ENCODE peak calls at places on chromosomes 13 and 19, in eight cellular contexts. R is breast epithelium, H is progenitor cell of endocrine pancreas, F is body of pancreas, V is endothelial cell, N is ovary, D is nephron progenitor cell, G is mesothelial cell of epicardium. W is an unnamed sample.

GRCh38 chr13:59133903-59134302 is 1029.8 kb downstream of the DIAPH3 start:
- DNase-seq in G (no peak), H (no peak), F (no peak), R (no peak), V (no peak), D (no peak), N (no peak), W (no peak)

GRCh38 chr13:25148005-25148798 is 23.9 kb downstream of the AMER2 start:
- DNase-seq in R (no peak), G (no peak), V (no peak), N (no peak), H (no peak), F (no peak), D (no peak), W (no peak)

GRCh38 chr13:112998506-112999280 is 29.7 kb downstream of the MCF2L start:
- DNase-seq in D (no peak), V (no peak), F (no peak), G (no peak), R (no peak), N (peak; percentile 66), H (no peak), W (no peak)

GRCh38 chr13:106609116-106609515 is 41.2 kb upstream of the ARGLU1 start:
- DNase-seq in G (no peak), D (no peak), V (no peak), R (no peak), H (no peak), N (no peak), F (no peak), W (no peak)

GRCh38 chr19:9565900-9566705 is 18.2 kb downstream of the ZNF121 start:
- DNase-seq in R (no peak), D (no peak), F (no peak), V (no peak), G (no peak), H (no peak), N (no peak), W (no peak)

GRCh38 chr13:79423801-79424642 is 18.0 kb upstream of the RBM26 start:
- DNase-seq in V (no peak), R (no peak), G (no peak), F (no peak), D (no peak), H (no peak), N (no peak), W (no peak)

GRCh38 chr19:55224038-55224665 is 4.4 kb downstream of the TMEM86B start:
- DNase-seq in G (no peak), R (no peak), V (no peak), N (no peak), D (no peak), F (no peak), H (no peak), W (no peak)

GRCh38 chr13:113402471-113403254 is 38.7 kb upstream of the GRTP1 start:
- DNase-seq in F (no peak), V (no peak), H (no peak), D (no peak), G (peak; percentile 35), N (peak; percentile 6), R (no peak), W (no peak)

GRCh38 chr13:94549241-94550029 is 46.5 kb downstream of the TGDS start:
- DNase-seq in N (peak; percentile 93), H (peak; percentile 82), G (peak; percentile 97), V (peak; percentile 82), R (peak; percentile 90), F (peak; percentile 93), D (peak; percentile 93), W (peak; percentile 92)

GRCh38 chr13:94552095-94552494 is 43.9 kb downstream of the TGDS start:
- DNase-seq in G (no peak), H (no peak), N (no peak), F (no peak), D (no peak), V (no peak), R (no peak), W (no peak)

GRCh38 chr13:94550030-94550738 is 45.8 kb downstream of the TGDS start:
- DNase-seq in V (no peak), D (no peak), F (no peak), G (no peak), N (no peak), H (no peak), R (no peak), W (no peak)

GRCh38 chr13:94546071-94546839 is 49.7 kb downstream of the TGDS start:
- DNase-seq in G (no peak), F (no peak), R (no peak), D (no peak), H (no peak), V (no peak), N (no peak), W (no peak)

DNA sequence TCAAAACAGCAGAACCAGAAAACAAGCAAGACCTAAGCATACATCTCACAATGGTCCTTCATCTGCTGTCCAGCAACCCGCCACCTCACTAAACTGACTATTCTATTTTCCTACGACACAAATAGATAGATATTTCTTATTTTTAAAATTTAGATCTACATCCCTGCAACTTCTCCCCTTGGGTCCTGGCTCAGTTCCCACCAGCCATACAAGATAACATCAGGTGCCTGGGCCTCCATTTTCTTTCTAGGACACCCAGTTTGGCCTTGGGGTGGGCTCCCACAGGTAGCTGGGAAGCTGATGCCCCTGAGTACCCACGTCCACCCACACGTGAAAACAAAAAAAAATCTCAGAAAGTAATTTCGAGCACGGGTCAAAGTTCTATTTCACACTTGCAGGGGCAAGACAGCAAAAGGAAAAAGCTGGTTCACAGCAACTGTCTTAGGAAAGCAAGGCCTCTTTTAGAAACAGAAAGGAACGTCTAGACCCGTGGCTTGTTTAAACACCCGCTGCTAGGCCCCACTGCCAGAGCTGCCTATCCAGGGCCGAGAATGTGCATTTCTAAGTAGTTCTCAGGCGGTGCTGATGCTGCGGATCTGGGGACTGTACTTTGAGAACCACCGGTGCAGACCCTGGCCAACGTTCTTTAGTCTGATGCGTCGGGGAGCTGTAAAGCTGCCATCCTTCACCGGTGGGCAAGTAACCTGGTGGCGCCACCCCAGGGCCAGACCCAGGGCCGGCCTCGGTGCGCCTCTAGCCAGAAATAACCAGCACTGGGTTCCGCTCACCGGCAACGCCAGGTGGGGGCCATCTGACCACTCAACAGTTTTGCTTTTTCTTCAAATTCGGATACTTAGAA is 47.3 kb downstream of the TGDS start:
- DNase-seq in R (no peak), V (peak; percentile 43), N (peak; percentile 73), H (no peak), G (no peak), F (peak; percentile 69), D (no peak), W (no peak)
- TF ChIP-seq CTCF in R (no peak), V (no peak), N (no peak), H (peak; percentile 37), G (no peak), F (no peak), D (no peak), W (peak; percentile 25)

DNA sequence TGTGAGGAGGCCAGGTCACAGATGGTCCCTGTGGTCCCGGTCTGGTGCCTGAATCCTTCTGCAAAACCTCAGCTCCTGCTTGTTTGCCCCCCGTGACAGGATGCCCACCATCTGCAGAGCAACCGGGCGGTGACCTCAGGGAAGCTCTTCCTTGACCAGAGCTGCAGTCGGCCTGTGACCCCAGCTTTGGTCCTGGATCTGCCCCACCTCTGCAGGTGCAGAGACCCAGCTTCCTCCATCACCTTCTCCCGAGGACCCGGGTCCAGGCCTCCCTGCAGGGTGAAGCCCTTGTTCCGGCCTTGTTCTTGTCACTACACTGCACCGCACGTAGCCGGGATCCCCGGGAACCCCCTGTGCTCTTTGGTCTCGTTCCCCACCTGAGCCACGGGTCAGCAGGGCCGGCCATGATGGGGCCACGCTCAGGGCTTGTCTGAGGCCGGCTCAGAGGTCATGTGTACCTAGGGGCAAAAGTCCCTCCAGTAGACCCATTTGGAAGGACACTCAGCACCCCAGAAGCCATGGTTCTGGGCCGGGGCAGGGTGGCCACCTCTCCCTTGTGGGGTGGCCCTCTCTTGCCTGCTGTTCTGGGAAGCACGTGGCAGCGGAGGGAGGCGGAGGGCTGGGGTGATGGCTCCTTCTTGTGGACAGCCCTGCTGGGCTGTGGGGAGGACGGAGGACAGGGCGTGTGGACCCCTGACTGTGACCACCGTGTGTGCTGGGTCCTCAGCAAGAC is 6.2 kb upstream of the PEAK3 start:
- DNase-seq in N (no peak), F (no peak), V (no peak), H (no peak), R (no peak), G (no peak), D (no peak), W (no peak)
- TF ChIP-seq CTCF in N (no peak), F (no peak), V (no peak), H (no peak), R (no peak), G (no peak), D (no peak), W (no peak)

GRCh38 chr19:3863648-3864047 is 5.2 kb downstream of the ZFR2 start:
- DNase-seq in V (no peak), R (no peak), D (no peak), F (no peak), N (no peak), H (no peak), G (no peak), W (no peak)
- TF ChIP-seq CTCF in V (no peak), R (no peak), D (no peak), F (no peak), N (no peak), H (no peak), G (no peak), W (no peak)

GRCh38 chr19:3275068-3275582 is 50.7 kb downstream of the CELF5 start:
- DNase-seq in H (peak; percentile 49), D (peak; percentile 72), F (peak; percentile 40), N (no peak), G (no peak), V (peak; percentile 77), R (no peak), W (peak; percentile 57)

GRCh38 chr19:3274245-3275067 is 50.0 kb downstream of the CELF5 start:
- DNase-seq in G (no peak), D (no peak), H (no peak), N (no peak), R (no peak), V (no peak), F (no peak), W (no peak)

GRCh38 chr19:3277649-3278048 is 53.2 kb downstream of the CELF5 start:
- DNase-seq in H (no peak), G (no peak), D (no peak), F (no peak), R (no peak), N (no peak), V (no peak), W (no peak)

GRCh38 chr19:3276341-3276799 is 51.9 kb downstream of the CELF5 start:
- DNase-seq in H (peak; percentile 29), F (peak; percentile 52), N (no peak), D (peak; percentile 78), G (peak; percentile 48), V (peak; percentile 30), R (no peak), W (no peak)

DNA sequence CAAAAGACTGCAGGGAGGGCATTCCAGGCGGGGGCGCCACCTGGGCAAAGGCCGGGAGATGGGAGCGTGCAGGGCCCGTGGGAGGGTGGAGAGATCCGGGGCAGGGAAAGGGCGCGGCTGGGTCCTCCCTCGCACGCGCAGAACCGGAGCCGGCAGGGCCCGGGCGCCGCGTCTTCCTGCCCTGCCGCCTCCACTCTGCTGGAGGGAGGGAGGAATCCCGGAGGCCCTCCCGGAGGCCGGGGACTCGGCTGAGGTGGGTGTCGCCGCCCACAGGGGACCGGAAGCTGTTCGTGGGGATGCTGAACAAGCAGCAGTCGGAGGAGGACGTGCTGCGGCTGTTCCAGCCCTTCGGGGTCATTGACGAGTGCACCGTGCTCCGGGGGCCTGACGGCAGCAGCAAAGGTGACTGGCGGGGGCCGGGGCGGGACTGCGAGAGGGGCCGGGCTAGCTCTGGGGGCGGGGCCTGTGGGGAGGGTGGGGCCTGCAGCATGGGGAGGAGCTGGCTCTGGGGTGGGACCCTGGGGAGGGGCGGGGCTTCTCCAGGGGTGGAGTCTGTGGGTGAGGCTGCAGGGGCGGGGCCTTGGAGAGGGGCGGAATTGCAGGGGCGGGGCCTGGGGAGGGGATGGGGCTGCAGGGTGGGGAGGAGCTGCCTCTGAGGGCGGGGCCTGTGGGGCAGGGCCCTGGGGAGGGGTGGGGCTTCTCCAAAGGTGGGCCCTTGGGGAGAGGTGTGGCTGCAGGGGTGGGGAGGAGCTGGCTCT is 51.3 kb downstream of the CELF5 start:
- DNase-seq in G (peak; percentile 58), D (peak; percentile 96), F (peak; percentile 87), N (peak; percentile 63), R (peak; percentile 77), V (peak; percentile 84), H (peak; percentile 55), W (peak; percentile 51)
- TF ChIP-seq CTCF in G (no peak), D (no peak), F (no peak), N (no peak), R (no peak), V (peak; percentile 8), H (peak; percentile 64), W (peak; percentile 57)